ENCODE peak calls at places on chromosomes 11 and 22, in four cellular contexts. I is GM12878, Y is HCT116, Q is K562. W is an unnamed sample.
A peak's percentile ranks its signal among the peaks of the same experiment; 100 is the strongest.

GRCh38 chr11:11027271-11027670 is 169.4 kb upstream of the ZBED5 start:
- DNase-seq in I (no peak), Y (no peak), Q (no peak), W (no peak)

GRCh38 chr11:123694551-123694950 is 40.1 kb upstream of the SCN3B start:
- DNase-seq in I (no peak), Y (no peak), Q (no peak), W (no peak)

GRCh38 chr11:60989108-60989650 is 17.7 kb downstream of the CD6 start:
- DNase-seq in I (no peak), Y (no peak), Q (no peak), W (no peak)

GRCh38 chr11:133382217-133382746 is 150.0 kb downstream of the OPCML start:
- DNase-seq in I (no peak), Y (no peak), Q (no peak), W (no peak)

GRCh38 chr11:117843666-117844484 is 19.3 kb upstream of the FXYD2 start:
- DNase-seq in I (no peak), Y (peak; percentile 54), Q (peak; percentile 70), W (peak; percentile 95)

GRCh38 chr11:115528217-115528616 is 24.0 kb upstream of the CADM1 start:
- DNase-seq in I (no peak), Y (no peak), Q (no peak), W (no peak)

GRCh38 chr11:6365659-6366058 is 24.6 kb upstream of the SMPD1 start:
- DNase-seq in I (no peak), Y (no peak), Q (no peak), W (no peak)

GRCh38 chr11:58097437-58097836 is 27.9 kb downstream of the OR9I1 start:
- DNase-seq in I (no peak), Y (no peak), Q (no peak), W (no peak)

GRCh38 chr11:88439356-88439755 is 101.8 kb upstream of the CTSC start:
- DNase-seq in I (no peak), Y (no peak), Q (no peak), W (no peak)

GRCh38 chr22:20624161-20624616 is 116.8 kb downstream of the MED15 start:
- DNase-seq in I (peak; percentile 85), Y (no peak), Q (no peak), W (no peak)

GRCh38 chr11:118076754-118077281 is at the start of gene TMPRSS4:
- DNase-seq in I (no peak), Y (peak; percentile 61), Q (no peak), W (no peak)

GRCh38 chr11:115652094-115652493 is 147.9 kb upstream of the CADM1 start:
- DNase-seq in I (no peak), Y (no peak), Q (no peak), W (no peak)

GRCh38 chr11:44623716-44624491 is 58.4 kb downstream of the CD82 start:
- DNase-seq in I (no peak), Y (no peak), Q (no peak), W (peak; percentile 42)

GRCh38 chr11:76600124-76600655 is 70.4 kb downstream of the LRRC32 start:
- DNase-seq in I (no peak), Y (no peak), Q (no peak), W (no peak)

GRCh38 chr11:10920205-10920604 is 62.4 kb upstream of the ZBED5 start:
- DNase-seq in I (no peak), Y (no peak), Q (peak; percentile 88), W (no peak)

GRCh38 chr11:116499396-116500001 is 273.3 kb downstream of the BUD13 start:
- DNase-seq in I (no peak), Y (peak; percentile 64), Q (peak; percentile 72), W (peak; percentile 99)

GRCh38 chr11:125784678-125785077 is 3.2 kb upstream of the PATE3 start:
- DNase-seq in I (no peak), Y (no peak), Q (no peak), W (no peak)

GRCh38 chr11:85758026-85758425 is 52.9 kb downstream of the SYTL2 start:
- DNase-seq in I (no peak), Y (no peak), Q (no peak), W (no peak)

GRCh38 chr22:19902245-19902699 is 39.3 kb upstream of the COMT start:
- DNase-seq in I (no peak), Y (no peak), Q (no peak), W (no peak)

GRCh38 chr11:75204012-75204674 is 36.4 kb upstream of the TPBGL start:
- DNase-seq in I (no peak), Y (no peak), Q (no peak), W (no peak)

GRCh38 chr11:91081440-91082088 is 858.7 kb upstream of the CHORDC1 start:
- DNase-seq in I (no peak), Y (no peak), Q (no peak), W (no peak)

GRCh38 chr11:120666121-120666639 is 154.6 kb downstream of the GRIK4 start:
- DNase-seq in I (no peak), Y (no peak), Q (no peak), W (no peak)

GRCh38 chr22:49535527-49536125 is 292.0 kb downstream of the BRD1 start:
- DNase-seq in I (no peak), Y (no peak), Q (no peak), W (no peak)

GRCh38 chr22:23152238-23153114 is 7.2 kb downstream of the RAB36 start:
- DNase-seq in I (no peak), Y (no peak), Q (no peak), W (no peak)

GRCh38 chr11:34238533-34238932 is 119.3 kb downstream of the ABTB2 start:
- DNase-seq in I (no peak), Y (no peak), Q (no peak), W (no peak)

GRCh38 chr22:43862074-43862881 is at the start of gene SULT4A1:
- DNase-seq in I (no peak), Y (peak; percentile 19), Q (peak; percentile 47), W (peak; percentile 73)

GRCh38 chr11:110526323-110526722 is 96.6 kb downstream of the FDX1 start:
- DNase-seq in I (peak; percentile 26), Y (no peak), Q (no peak), W (no peak)

GRCh38 chr22:37137903-37138665 is 11.6 kb downstream of the IL2RB start:
- DNase-seq in I (no peak), Y (no peak), Q (no peak), W (no peak)

GRCh38 chr11:69301491-69302401 is 7.8 kb downstream of the MYEOV start:
- DNase-seq in I (no peak), Y (peak; percentile 95), Q (peak; percentile 77), W (no peak)

GRCh38 chr11:75536786-75537629 is 11.3 kb upstream of the GDPD5 start:
- DNase-seq in I (peak; percentile 82), Y (peak; percentile 87), Q (peak; percentile 54), W (no peak)

GRCh38 chr11:69905611-69906452 is 86.6 kb upstream of the FGF3 start:
- DNase-seq in I (no peak), Y (no peak), Q (peak; percentile 88), W (no peak)

GRCh38 chr22:17477401-17477833 is 85.9 kb upstream of the SLC25A18 start:
- DNase-seq in I (no peak), Y (no peak), Q (no peak), W (no peak)

GRCh38 chr11:64240467-64241174 is at the start of gene FKBP2:
- DNase-seq in I (peak; percentile 87), Y (peak; percentile 91), Q (peak; percentile 96), W (peak; percentile 97)
- H3K4me1 ChIP-seq in I (peaks cover 41% of the 10 kb centered on the region), Y (peaks cover 32% of the 10 kb centered on the region), Q (peaks cover 70% of the 10 kb centered on the region), W (no peaks in the 10 kb centered on the region)

DNA sequence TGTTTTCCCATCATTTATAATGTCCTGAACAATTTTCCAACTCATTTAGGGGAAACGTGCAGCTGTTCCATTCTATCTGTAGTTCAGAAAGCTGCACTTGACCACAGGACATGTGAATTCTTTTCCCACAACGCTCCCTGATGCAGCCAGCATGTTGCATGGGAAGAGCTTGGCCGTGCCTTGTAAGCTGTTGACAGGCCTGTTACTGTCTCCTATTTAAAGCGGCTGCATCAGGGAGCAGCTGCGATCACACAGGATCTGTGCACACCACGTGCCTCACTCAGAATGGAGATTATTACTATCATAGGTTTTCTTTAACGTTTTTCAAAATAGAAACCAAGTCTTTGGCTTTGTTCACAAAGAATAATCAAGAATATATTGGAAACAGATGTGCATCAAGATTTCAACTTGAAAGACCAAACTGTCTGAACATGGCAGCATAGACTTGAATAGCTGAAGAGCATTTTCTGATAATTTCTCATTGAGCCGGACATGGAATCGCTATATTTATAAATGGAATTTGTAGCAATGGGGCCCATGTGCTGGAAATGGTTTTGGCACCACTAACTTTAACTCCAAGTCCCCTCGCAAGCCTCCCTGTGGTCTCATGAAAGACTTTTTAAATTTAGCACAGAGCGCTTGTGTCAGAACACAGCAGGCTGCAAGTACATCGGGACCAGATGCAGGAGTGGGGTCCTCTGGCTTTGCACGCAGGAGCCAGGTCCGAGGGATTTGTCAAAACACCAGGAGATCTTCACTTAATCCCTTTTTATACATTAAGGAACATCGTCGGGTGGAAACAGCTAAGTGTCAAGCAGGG is 40.8 kb upstream of the MYO18B start:
- DNase-seq in I (no peak), Y (no peak), Q (no peak), W (no peak)
- TF ChIP-seq EGR1 in I (no peak), Y (no peak), Q (no peak), W (no peak)

GRCh38 chr11:66291706-66292542 is at the start of gene TMEM151A:
- DNase-seq in I (no peak), Y (no peak), Q (no peak), W (no peak)
- TF ChIP-seq EZH2 in I (no peak), Y (no peak), Q (no peak), W (peak; percentile 39)

GRCh38 chr22:46049726-46050450 is 72.9 kb upstream of the WNT7B start:
- DNase-seq in I (no peak), Y (no peak), Q (no peak), W (no peak)
- H3K4me1 ChIP-seq in I (peaks cover 13% of the 10 kb centered on the region), Y (peaks cover 13% of the 10 kb centered on the region), Q (peaks cover 22% of the 10 kb centered on the region), W (no peaks in the 10 kb centered on the region)

GRCh38 chr11:129737535-129738230 is 78.0 kb upstream of the TMEM45B start:
- DNase-seq in I (no peak), Y (no peak), Q (no peak), W (no peak)
- TF ChIP-seq EGR1 in I (no peak), Y (no peak), Q (no peak), W (no peak)

DNA sequence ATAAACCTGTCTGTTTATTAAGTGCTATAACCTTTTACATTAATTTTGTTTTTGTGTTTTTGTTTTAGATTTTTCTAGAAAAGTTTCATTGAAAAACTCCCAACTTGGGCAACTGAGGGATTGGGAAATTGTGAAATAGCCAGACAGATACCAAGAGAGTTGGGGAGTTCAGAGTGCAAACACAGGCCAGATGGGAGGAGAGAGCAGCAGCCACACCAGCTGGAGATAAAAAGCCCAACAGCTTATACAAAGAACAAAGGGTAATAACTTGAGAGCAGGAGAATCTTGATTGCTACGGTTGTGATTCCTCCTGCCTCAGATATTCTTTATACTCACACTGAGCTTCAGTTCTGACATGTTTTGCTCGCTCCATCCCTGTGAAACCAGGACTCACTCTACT is 1642.2 kb downstream of the LRRC4C start:
- DNase-seq in I (no peak), Y (no peak), Q (no peak), W (no peak)
- TF ChIP-seq EZH2 in I (no peak), Y (no peak), Q (no peak), W (no peak)